ENCODE peak calls at places on chromosomes 16 and 17, in eight cellular contexts. F is PC-3, G is caudate nucleus, P is iPS DF 6.9, W is mesendoderm, L is tibial nerve, S is H1, J is A673. H is an unnamed sample.

GRCh38 chr17:67779098-67779672 is 46.1 kb upstream of the BPTF start:
- DNase-seq in F (peak), G (no peak), P (no peak), W (peak), L (peak), S (peak), J (peak), H (no peak)

GRCh38 chr17:63041722-63042121 is 75.7 kb downstream of the TANC2 start:
- DNase-seq in F (no peak), G (no peak), P (no peak), W (no peak), L (no peak), S (no peak), J (no peak), H (no peak)

GRCh38 chr16:54176376-54176901 is 110.1 kb downstream of the IRX3 start:
- DNase-seq in F (no peak), G (no peak), P (peak), W (peak), L (no peak), S (peak), J (no peak), H (no peak)

GRCh38 chr17:77504652-77505459 is 364.1 kb downstream of the SEC14L1 start:
- DNase-seq in F (no peak), G (no peak), P (no peak), W (no peak), L (no peak), S (no peak), J (no peak), H (no peak)

GRCh38 chr17:6019959-6020358 is 50.2 kb upstream of the WSCD1 start:
- DNase-seq in F (no peak), G (no peak), P (no peak), W (no peak), L (no peak), S (no peak), J (no peak), H (no peak)

GRCh38 chr16:87854053-87854906 is 15.0 kb downstream of the SLC7A5 start:
- DNase-seq in F (peak), G (no peak), P (no peak), W (no peak), L (no peak), S (peak), J (no peak), H (no peak)

GRCh38 chr16:85029413-85029794 is 1.8 kb downstream of the KIAA0513 start:
- DNase-seq in F (peak), G (no peak), P (no peak), W (peak), L (no peak), S (no peak), J (peak), H (peak)

GRCh38 chr16:89119161-89119621 is 25.5 kb downstream of the ACSF3 start:
- DNase-seq in F (no peak), G (no peak), P (no peak), W (no peak), L (no peak), S (no peak), J (no peak), H (no peak)

GRCh38 chr17:9021158-9021984 is at the start of gene NTN1:
- DNase-seq in F (peak), G (peak), P (no peak), W (no peak), L (peak), S (peak), J (peak), H (peak)

GRCh38 chr16:30725465-30725792 is 22.8 kb upstream of the PHKG2 start:
- DNase-seq in F (no peak), G (no peak), P (no peak), W (no peak), L (no peak), S (no peak), J (no peak), H (no peak)

GRCh38 chr17:17495448-17496188 is 577 bp downstream of the RASD1 start:
- DNase-seq in F (peak), G (no peak), P (no peak), W (peak), L (no peak), S (peak), J (peak), H (no peak)
- H3K27ac ChIP-seq in F (no peak), G (peak), P (no peak), W (no peak), L (peak), S (no peak), J (no peak), H (no peak)

GRCh38 chr17:47684535-47685193 is 9.3 kb upstream of the TBKBP1 start:
- DNase-seq in F (no peak), G (no peak), P (no peak), W (no peak), L (no peak), S (no peak), J (no peak), H (no peak)

GRCh38 chr17:47686661-47687327 is 7.2 kb upstream of the TBKBP1 start:
- DNase-seq in F (no peak), G (no peak), P (no peak), W (no peak), L (no peak), S (no peak), J (no peak), H (no peak)

GRCh38 chr17:47686276-47686635 is 7.7 kb upstream of the TBKBP1 start:
- DNase-seq in F (no peak), G (no peak), P (no peak), W (no peak), L (no peak), S (no peak), J (no peak), H (no peak)

GRCh38 chr17:47687328-47687690 is 6.7 kb upstream of the TBKBP1 start:
- DNase-seq in F (no peak), G (no peak), P (no peak), W (no peak), L (no peak), S (no peak), J (no peak), H (no peak)

GRCh38 chr17:47685556-47686275 is 8.2 kb upstream of the TBKBP1 start:
- DNase-seq in F (no peak), G (no peak), P (no peak), W (no peak), L (no peak), S (no peak), J (no peak), H (no peak)
- H3K27ac ChIP-seq in F (no peak), G (no peak), P (no peak), W (no peak), L (no peak), S (no peak), J (no peak), H (no peak)

DNA sequence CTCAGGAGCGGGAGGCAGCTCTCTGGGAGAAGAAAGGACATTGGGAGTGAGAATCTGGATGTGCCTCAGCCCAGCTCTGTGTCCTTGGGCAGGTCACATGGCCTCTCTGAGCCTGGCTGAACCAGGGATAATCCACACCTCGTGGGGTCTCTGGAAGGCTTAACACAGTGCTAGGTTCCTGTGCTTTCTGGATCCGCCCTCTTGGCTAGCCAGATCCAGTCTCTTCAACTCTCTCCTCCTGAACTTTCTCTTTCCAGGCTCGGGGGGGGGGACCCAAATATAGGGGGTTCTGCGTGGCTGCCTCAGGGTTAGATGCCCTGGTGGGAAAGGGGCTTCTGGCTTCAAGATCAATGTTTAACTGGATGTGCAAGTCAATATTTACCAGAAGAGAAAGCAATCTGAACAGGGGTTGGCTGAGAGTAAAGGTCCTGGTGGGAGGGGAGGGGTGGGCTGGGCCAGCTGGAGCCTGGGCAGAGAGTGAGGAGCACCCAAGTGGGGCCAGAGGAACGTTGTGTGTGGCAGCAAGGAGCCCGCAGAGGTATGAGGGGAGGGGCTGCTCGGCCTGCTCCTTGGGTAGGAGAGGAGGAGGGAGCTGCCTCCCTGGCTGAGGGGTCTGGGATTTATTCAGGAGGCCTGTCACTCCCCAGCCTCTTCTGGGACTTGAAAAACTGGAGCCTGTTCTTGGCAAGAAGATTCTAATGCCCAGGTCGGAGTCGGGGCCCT is at the start of gene SERPINF2:
- DNase-seq in F (no peak), G (no peak), P (no peak), W (no peak), L (no peak), S (no peak), J (no peak), H (no peak)
- H3K27ac ChIP-seq in F (no peak), G (no peak), P (no peak), W (no peak), L (no peak), S (no peak), J (no peak), H (no peak)

DNA sequence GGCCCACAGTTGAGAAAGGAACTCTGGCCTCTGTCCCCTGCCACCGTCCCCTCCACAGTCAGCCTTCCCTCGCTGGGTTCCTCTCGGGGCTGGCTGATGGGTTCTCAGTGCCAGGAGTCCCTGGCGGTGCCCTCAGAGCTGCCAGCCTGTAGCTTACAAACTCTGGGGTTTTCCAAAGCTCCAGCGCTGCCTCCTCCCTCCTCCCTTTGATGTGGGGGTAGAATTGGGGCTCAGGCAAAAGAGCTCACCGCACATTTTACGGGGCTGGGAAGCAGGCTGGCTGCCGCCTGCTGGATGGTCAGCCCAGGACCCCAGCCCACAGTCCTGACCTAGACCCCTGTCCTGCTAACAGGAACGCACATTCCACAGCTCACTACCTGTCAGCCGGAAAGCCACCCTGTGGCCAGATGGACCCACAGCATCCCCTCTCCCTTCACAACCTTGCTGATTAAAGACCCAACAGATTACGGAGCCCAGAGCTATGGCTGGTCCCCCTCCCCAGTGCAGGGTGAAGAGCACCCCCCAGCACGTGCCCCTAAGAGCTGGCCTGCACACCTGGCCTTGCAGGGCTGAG is 6.0 kb downstream of the VASN start:
- DNase-seq in F (no peak), G (no peak), P (no peak), W (peak), L (no peak), S (no peak), J (no peak), H (no peak)
- H3K27ac ChIP-seq in F (no peak), G (no peak), P (no peak), W (no peak), L (peak), S (no peak), J (no peak), H (no peak)

GRCh38 chr17:81641825-81642489 is 5.0 kb downstream of the TSPAN10 start:
- DNase-seq in F (peak), G (no peak), P (no peak), W (peak), L (no peak), S (no peak), J (no peak), H (peak)
- H3K27ac ChIP-seq in F (peak), G (no peak), P (no peak), W (no peak), L (no peak), S (no peak), J (no peak), H (no peak)

GRCh38 chr17:38585056-38585804 is 20.5 kb downstream of the SRCIN1 start:
- DNase-seq in F (peak), G (no peak), P (no peak), W (peak), L (no peak), S (peak), J (no peak), H (no peak)

GRCh38 chr17:38584350-38584925 is 21.3 kb downstream of the SRCIN1 start:
- DNase-seq in F (peak), G (no peak), P (no peak), W (peak), L (peak), S (peak), J (peak), H (peak)

GRCh38 chr17:38587193-38587592 is 18.6 kb downstream of the SRCIN1 start:
- DNase-seq in F (no peak), G (no peak), P (no peak), W (no peak), L (no peak), S (no peak), J (no peak), H (no peak)

GRCh38 chr17:38586788-38587187 is 19.0 kb downstream of the SRCIN1 start:
- DNase-seq in F (no peak), G (no peak), P (no peak), W (no peak), L (no peak), S (no peak), J (no peak), H (no peak)

GRCh38 chr17:38585805-38586529 is 19.8 kb downstream of the SRCIN1 start:
- DNase-seq in F (no peak), G (no peak), P (no peak), W (no peak), L (no peak), S (no peak), J (no peak), H (no peak)
- H3K27ac ChIP-seq in F (no peak), G (no peak), P (no peak), W (no peak), L (no peak), S (no peak), J (no peak), H (no peak)

H was measured in SJSA1.